ENCODE peak calls at places on chromosomes 3 and 15, in five cellular contexts. One of them, this sample, is unnamed.

GRCh38 chr3:51982352-51982837 is 940 bp upstream of the ACY1 start:
- DNase-seq in SK-N-SH: peak; percentile 87
- DNase-seq in A549: peak; percentile 82
- DNase-seq in WTC11: peak; percentile 66
- DNase-seq in HepG2: peak; percentile 91
- DNase-seq in this sample: no peak

GRCh38 chr3:186209810-186210752 is 101.2 kb upstream of the ETV5 start:
- DNase-seq in SK-N-SH: peak; percentile 72
- DNase-seq in A549: no peak
- DNase-seq in WTC11: peak; percentile 26
- DNase-seq in HepG2: peak; percentile 84
- DNase-seq in this sample: peak; percentile 72

GRCh38 chr15:66830358-66830757 is 128.3 kb downstream of the SMAD6 start:
- DNase-seq in SK-N-SH: no peak
- DNase-seq in A549: peak; percentile 32
- DNase-seq in WTC11: no peak
- DNase-seq in HepG2: no peak
- DNase-seq in this sample: peak; percentile 72

GRCh38 chr3:34882764-34883163 is 756.6 kb upstream of the ARPP21 start:
- DNase-seq in SK-N-SH: peak; percentile 13
- DNase-seq in A549: no peak
- DNase-seq in WTC11: no peak
- DNase-seq in HepG2: no peak
- DNase-seq in this sample: no peak

GRCh38 chr3:51319271-51319670 is 65.8 kb upstream of the MANF start:
- DNase-seq in SK-N-SH: no peak
- DNase-seq in A549: no peak
- DNase-seq in WTC11: no peak
- DNase-seq in HepG2: no peak
- DNase-seq in this sample: peak; percentile 16

GRCh38 chr3:78050276-78051080 is 1010.6 kb downstream of the ROBO2 start:
- DNase-seq in SK-N-SH: no peak
- DNase-seq in A549: no peak
- DNase-seq in WTC11: no peak
- DNase-seq in HepG2: no peak
- DNase-seq in this sample: peak; percentile 45

GRCh38 chr15:68795298-68795848 is 25.3 kb downstream of the ANP32A start:
- DNase-seq in SK-N-SH: no peak
- DNase-seq in A549: no peak
- DNase-seq in WTC11: peak; percentile 91
- DNase-seq in HepG2: no peak
- DNase-seq in this sample: peak; percentile 57

GRCh38 chr3:26145769-26146168 is 355.9 kb downstream of the OXSM start:
- DNase-seq in SK-N-SH: no peak
- DNase-seq in A549: no peak
- DNase-seq in WTC11: no peak
- DNase-seq in HepG2: no peak
- DNase-seq in this sample: no peak

DNA sequence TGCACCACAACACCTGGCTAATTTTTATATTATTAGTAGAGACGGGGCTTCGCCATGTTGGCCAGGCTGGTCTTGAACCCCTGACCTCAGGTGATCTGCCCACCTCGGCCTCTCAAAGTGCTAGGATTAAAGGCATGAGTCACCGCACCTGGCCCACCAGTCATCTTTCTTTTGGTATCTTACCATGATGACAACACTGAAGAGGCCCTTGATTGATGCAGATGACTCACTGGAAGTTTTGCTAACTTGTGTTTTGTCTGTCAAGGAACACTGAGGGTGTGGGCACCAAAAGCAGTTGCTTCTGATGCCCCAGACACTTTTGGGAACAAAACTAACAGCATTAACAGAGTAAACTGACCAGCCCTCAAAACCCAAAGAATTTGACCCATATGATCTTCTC is 88.3 kb downstream of the MYO5A start:
- DNase-seq in SK-N-SH: no peak
- DNase-seq in A549: peak; percentile 68
- DNase-seq in WTC11: no peak
- DNase-seq in HepG2: peak; percentile 9
- DNase-seq in this sample: peak; percentile 42
- TF ChIP-seq USF2 in SK-N-SH: no peak
- TF ChIP-seq USF2 in A549: no peak
- TF ChIP-seq USF2 in WTC11: no peak
- TF ChIP-seq USF2 in HepG2: no peak
- TF ChIP-seq USF2 in this sample: no peak

DNA sequence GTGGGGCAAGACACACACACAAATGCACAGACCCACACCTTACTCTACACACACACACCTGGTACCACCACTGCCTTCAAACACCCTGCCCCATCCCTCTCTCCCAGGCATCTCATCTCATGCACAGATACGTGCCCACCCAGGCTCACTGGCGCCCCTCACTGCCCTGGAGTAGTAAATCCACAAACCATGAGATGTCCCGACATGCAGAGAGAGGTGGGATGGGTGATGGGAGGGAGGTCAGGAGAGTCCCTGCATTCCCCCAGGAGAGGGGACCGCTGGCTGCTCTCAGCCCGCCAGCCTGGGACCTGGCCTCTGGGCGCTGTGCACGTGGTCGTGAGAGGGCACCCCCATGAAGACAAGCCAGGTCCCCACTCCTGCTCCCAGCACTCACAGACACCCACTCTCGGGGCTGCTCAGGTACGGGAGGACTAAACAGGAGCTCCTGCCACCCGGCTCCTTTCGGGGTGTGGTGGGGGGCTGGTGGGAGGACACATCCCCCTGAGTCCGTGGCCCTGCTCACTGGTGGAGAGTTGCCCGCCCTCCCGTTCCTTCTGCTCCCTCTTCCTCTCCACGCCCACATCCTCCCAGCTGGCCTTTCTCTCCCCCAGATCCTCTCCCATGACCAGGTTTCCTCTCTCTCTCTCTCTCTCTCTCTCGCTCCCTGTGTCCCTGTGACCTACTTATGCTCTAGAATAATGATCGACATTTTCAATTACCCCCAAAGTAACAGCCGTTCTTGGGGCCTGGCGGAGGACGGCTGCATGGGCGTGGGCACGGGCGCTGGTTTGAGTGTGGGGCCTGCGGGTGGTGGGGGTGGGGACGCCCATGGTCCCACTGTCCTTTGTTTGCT is 18.8 kb upstream of the CSPG4 start:
- DNase-seq in SK-N-SH: peak; percentile 56
- DNase-seq in A549: no peak
- DNase-seq in WTC11: peak; percentile 40
- DNase-seq in HepG2: no peak
- DNase-seq in this sample: peak; percentile 51
- TF ChIP-seq USF2 in SK-N-SH: no peak
- TF ChIP-seq USF2 in A549: no peak
- TF ChIP-seq USF2 in WTC11: no peak
- TF ChIP-seq USF2 in HepG2: no peak
- TF ChIP-seq USF2 in this sample: no peak

DNA sequence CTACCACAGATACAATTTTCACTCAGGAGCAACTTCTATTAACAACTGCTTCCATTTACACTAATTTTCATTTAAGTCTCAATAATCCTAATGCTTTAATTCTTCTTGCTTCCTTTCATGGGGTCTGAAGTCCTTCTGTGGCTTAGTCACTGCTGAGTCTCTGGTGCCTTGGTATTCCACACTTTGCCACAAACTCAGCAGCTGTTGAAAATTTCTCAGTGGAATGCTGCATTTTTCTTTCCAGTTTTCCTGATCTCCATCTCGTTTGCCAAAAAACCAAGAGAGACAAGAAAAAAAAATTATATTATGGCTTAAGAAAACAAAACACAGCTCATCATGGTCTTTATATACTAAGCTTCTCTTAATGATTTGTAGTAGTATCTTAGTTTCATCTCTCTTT is 269.2 kb upstream of the AZI2 start:
- DNase-seq in SK-N-SH: no peak
- DNase-seq in A549: no peak
- DNase-seq in WTC11: no peak
- DNase-seq in HepG2: no peak
- DNase-seq in this sample: no peak
- TF ChIP-seq USF2 in SK-N-SH: no peak
- TF ChIP-seq USF2 in A549: no peak
- TF ChIP-seq USF2 in WTC11: no peak
- TF ChIP-seq USF2 in HepG2: no peak
- TF ChIP-seq USF2 in this sample: no peak

GRCh38 chr3:48680811-48681540 is 4.7 kb downstream of the NCKIPSD start:
- DNase-seq in SK-N-SH: no peak
- DNase-seq in A549: no peak
- DNase-seq in WTC11: no peak
- DNase-seq in HepG2: no peak
- DNase-seq in this sample: no peak
- TF ChIP-seq USF2 in SK-N-SH: no peak
- TF ChIP-seq USF2 in A549: no peak
- TF ChIP-seq USF2 in WTC11: no peak
- TF ChIP-seq USF2 in HepG2: no peak
- TF ChIP-seq USF2 in this sample: no peak

This sample was measured in IMR-90.